ENCODE peak calls at places on chromosomes 3 and 15, in four cellular contexts. Q, N, J and F are unnamed samples.

GRCh38 chr3:71591106-71591505 is 7.6 kb upstream of the FOXP1 start:
- DNase-seq in Q (no peak), N (peak), J (no peak), F (no peak)

GRCh38 chr15:77944002-77944867 is 133.3 kb downstream of the TBC1D2B start:
- DNase-seq in Q (peak), N (peak), J (peak), F (peak)

GRCh38 chr3:71989165-71989564 is 204.2 kb upstream of the PROK2 start:
- DNase-seq in Q (peak), N (peak), J (peak), F (no peak)

GRCh38 chr3:64444619-64445317 is 219.5 kb upstream of the PRICKLE2 start:
- DNase-seq in Q (no peak), N (no peak), J (no peak), F (no peak)

GRCh38 chr3:30448946-30449686 is 157.3 kb upstream of the TGFBR2 start:
- DNase-seq in Q (no peak), N (no peak), J (peak), F (no peak)

GRCh38 chr15:67177750-67178149 is 76.7 kb downstream of the AAGAB start:
- DNase-seq in Q (no peak), N (peak), J (peak), F (peak)

GRCh38 chr15:61974759-61975158 is 85.5 kb downstream of the VPS13C start:
- DNase-seq in Q (no peak), N (no peak), J (peak), F (no peak)

GRCh38 chr3:140180603-140181002 is 245.6 kb downstream of the CLSTN2 start:
- DNase-seq in Q (no peak), N (no peak), J (no peak), F (no peak)

GRCh38 chr15:77187751-77188464 is 117.0 kb upstream of the TSPAN3 start:
- DNase-seq in Q (no peak), N (peak), J (peak), F (peak)

GRCh38 chr3:63998852-63999754 is 24.2 kb downstream of the PSMD6 start:
- DNase-seq in Q (no peak), N (no peak), J (no peak), F (no peak)

GRCh38 chr15:69996842-69997478 is 100.8 kb downstream of the TLE3 start:
- DNase-seq in Q (no peak), N (no peak), J (no peak), F (no peak)

GRCh38 chr3:47054414-47054813 is 74.9 kb downstream of the NBEAL2 start:
- DNase-seq in Q (no peak), N (no peak), J (no peak), F (no peak)

GRCh38 chr3:58801541-58801940 is 135.0 kb upstream of the FAM3D start:
- DNase-seq in Q (no peak), N (no peak), J (no peak), F (no peak)

GRCh38 chr3:157436583-157437300 is at the start of gene PTX3:
- DNase-seq in Q (peak), N (peak), J (peak), F (no peak)

GRCh38 chr15:99213187-99213811 is 36.1 kb downstream of the TTC23 start:
- DNase-seq in Q (peak), N (peak), J (peak), F (peak)

GRCh38 chr3:70813306-70813705 is 500.9 kb upstream of the MDFIC2 start:
- DNase-seq in Q (no peak), N (no peak), J (no peak), F (no peak)

GRCh38 chr15:69222002-69222474 is 61.6 kb downstream of the GLCE start:
- DNase-seq in Q (no peak), N (no peak), J (no peak), F (no peak)

GRCh38 chr15:92018535-92019239 is 165.2 kb downstream of the SLCO3A1 start:
- DNase-seq in Q (no peak), N (no peak), J (no peak), F (no peak)

GRCh38 chr15:100131321-100132224 is 210.2 kb downstream of the ADAMTS17 start:
- DNase-seq in Q (peak), N (no peak), J (peak), F (no peak)

GRCh38 chr15:36817776-36818175 is 238.3 kb downstream of the CDIN1 start:
- DNase-seq in Q (no peak), N (no peak), J (no peak), F (no peak)

GRCh38 chr3:104005815-104006214 is 1360.9 kb upstream of the ALCAM start:
- DNase-seq in Q (no peak), N (peak), J (no peak), F (no peak)

GRCh38 chr3:134517796-134518195 is 31.9 kb downstream of the CEP63 start:
- DNase-seq in Q (no peak), N (peak), J (no peak), F (no peak)

GRCh38 chr15:45143946-45144345 is 14.2 kb downstream of the DUOX1 start:
- DNase-seq in Q (no peak), N (no peak), J (no peak), F (no peak)